ENCODE peak calls at places on chromosomes 3 and 15, in four cellular contexts. Q is HepG2, G is GM12878, O is upper lobe of left lung. P is an unnamed sample.

GRCh38 chr15:78243491-78243941 is 9.2 kb upstream of the ACSBG1 start:
- ATAC-seq in Q (peak), O (no peak), G (no peak), P (no peak)

GRCh38 chr15:63232400-63232799 is 43.0 kb downstream of the RAB8B start:
- ATAC-seq in O (no peak), Q (no peak), G (peak), P (no peak)

GRCh38 chr15:63694184-63694583 is 97.0 kb downstream of the FBXL22 start:
- ATAC-seq in Q (no peak), O (no peak), G (no peak), P (no peak)

GRCh38 chr3:188510366-188510765 is 356.4 kb downstream of the LPP start:
- ATAC-seq in O (no peak), G (no peak), Q (no peak), P (no peak)

GRCh38 chr15:64024172-64025050 is 21.9 kb downstream of the DAPK2 start:
- ATAC-seq in O (no peak), Q (peak), G (peak), P (no peak)

GRCh38 chr3:56987238-56987932 is 73.1 kb upstream of the SPATA12 start:
- ATAC-seq in Q (no peak), G (peak), O (no peak), P (no peak)

GRCh38 chr3:5657109-5657508 is 469.6 kb downstream of the EDEM1 start:
- ATAC-seq in Q (no peak), O (peak), G (no peak), P (peak)

GRCh38 chr3:154243353-154243752 is 80.9 kb downstream of the DHX36 start:
- ATAC-seq in G (no peak), Q (no peak), O (peak), P (peak)

GRCh38 chr15:49171790-49172189 is 1.7 kb downstream of the GALK2 start:
- ATAC-seq in Q (no peak), G (no peak), O (no peak), P (no peak)

GRCh38 chr3:171840831-171841619 is 2.1 kb upstream of the TMEM212 start:
- ATAC-seq in O (no peak), G (no peak), Q (peak), P (no peak)

GRCh38 chr3:169094204-169094603 is 569.3 kb downstream of the MECOM start:
- ATAC-seq in O (no peak), G (no peak), Q (no peak), P (no peak)

GRCh38 chr15:31302778-31303433 is 23.7 kb upstream of the KLF13 start:
- ATAC-seq in O (no peak), Q (peak), G (peak), P (no peak)

GRCh38 chr15:52567886-52568568 is 803 bp downstream of the ARPP19 start:
- ATAC-seq in G (peak), O (peak), Q (peak), P (peak)

GRCh38 chr15:59255647-59256380 is 49.2 kb downstream of the LDHAL6B start:
- ATAC-seq in O (no peak), G (peak), Q (peak), P (no peak)

GRCh38 chr15:90959028-90959595 is 4.4 kb downstream of the RCCD1 start:
- ATAC-seq in G (no peak), O (no peak), Q (no peak), P (no peak)

GRCh38 chr15:90960316-90961091 is 5.8 kb downstream of the RCCD1 start:
- ATAC-seq in O (no peak), G (no peak), Q (no peak), P (no peak)

GRCh38 chr15:90957791-90958190 is 3.1 kb downstream of the RCCD1 start:
- ATAC-seq in Q (no peak), G (no peak), O (no peak), P (no peak)

GRCh38 chr15:90962021-90962420 is 7.3 kb downstream of the RCCD1 start:
- ATAC-seq in G (no peak), O (no peak), Q (no peak), P (no peak)

DNA sequence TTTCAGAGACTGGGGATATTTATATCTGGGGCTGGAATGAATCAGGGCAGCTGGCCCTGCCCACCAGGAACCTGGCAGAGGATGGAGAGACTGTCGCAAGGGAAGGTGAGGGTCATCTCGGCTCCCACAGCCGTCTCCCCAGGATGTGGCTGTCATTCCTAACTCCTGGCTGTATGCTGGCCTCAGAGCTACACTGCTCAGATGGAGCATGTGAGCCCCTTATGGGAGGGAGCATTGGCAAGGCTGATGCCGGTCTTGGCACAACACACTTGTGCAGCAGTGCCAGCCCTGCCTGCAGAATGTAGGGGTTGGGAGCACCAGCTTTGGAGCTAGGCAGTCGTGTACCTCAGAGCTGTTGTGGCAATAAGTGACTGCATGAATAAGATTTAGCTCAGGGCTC is 5.2 kb downstream of the RCCD1 start:
- ATAC-seq in O (no peak), G (no peak), Q (no peak), P (peak)
- H3K4me3 ChIP-seq in O (no peak), G (no peak), Q (no peak), P (no peak)

DNA sequence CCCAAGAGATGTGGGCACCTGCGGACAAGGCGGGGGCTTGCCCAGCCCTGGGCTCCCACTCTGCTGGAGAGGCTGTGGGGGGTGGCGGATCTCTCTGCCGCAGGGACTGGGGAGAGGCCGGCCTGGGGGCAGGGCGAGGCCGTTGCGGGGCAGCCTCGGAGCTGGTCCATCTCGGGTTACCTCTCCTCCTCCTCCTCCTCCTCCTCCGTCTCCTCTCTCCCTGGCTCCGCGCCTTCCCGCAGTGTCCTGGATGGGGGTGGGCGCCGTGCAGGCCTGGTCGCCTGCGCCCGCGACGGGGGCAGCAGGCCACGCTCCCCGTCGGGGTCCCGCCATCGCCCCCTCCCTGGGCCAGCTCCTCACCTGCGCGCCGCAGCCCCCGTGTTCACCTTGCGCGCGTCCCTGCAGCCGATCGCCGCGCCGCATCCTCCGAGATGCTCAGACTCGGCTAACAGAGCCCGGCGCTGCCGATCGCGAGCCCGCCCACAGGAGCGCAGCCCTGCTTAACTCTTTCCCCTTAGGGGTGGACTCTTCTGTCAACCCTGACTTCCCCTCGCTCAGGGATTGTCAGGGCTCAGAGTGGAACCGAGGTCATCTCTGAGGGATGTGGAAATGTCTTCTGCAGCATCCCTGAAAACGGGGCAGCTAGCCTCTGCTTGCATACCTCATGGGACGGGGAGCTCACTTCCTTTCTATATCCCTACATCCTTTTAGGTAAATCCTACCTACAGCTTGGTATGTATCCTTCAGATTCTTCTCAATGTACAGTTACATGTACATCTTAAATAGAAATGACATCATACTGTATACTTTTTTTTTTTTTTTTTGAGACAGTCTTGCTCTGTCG is at the start of gene PRRT3:
- ATAC-seq in Q (no peak), O (peak), G (peak), P (peak)
- TF ChIP-seq EP300 in Q (no peak), O (no peak), G (no peak), P (no peak)

GRCh38 chr15:40769310-40770146 is at the start of gene C15orf62:
- ATAC-seq in O (peak), Q (no peak), G (peak), P (no peak)

GRCh38 chr15:40768492-40769309 is 1.1 kb upstream of the C15orf62 start:
- ATAC-seq in G (no peak), Q (no peak), O (no peak), P (no peak)

GRCh38 chr15:40771242-40771641 is 1.5 kb downstream of the C15orf62 start:
- ATAC-seq in G (no peak), Q (no peak), O (no peak), P (no peak)

GRCh38 chr15:40772014-40772413 is 2.2 kb downstream of the C15orf62 start:
- ATAC-seq in G (no peak), O (no peak), Q (no peak), P (no peak)

GRCh38 chr15:40770147-40770721 is 454 bp downstream of the C15orf62 start:
- ATAC-seq in O (no peak), Q (no peak), G (no peak), P (no peak)
- H3K4me3 ChIP-seq in O (no peak), Q (no peak), G (no peak), P (no peak)

GRCh38 chr3:13850161-13850945 is 29.5 kb downstream of the WNT7A start:
- ATAC-seq in O (peak), G (no peak), Q (peak), P (no peak)
- TF ChIP-seq EP300 in O (no peak), G (no peak), Q (no peak), P (no peak)

GRCh38 chr15:67548532-67548852 is 6.0 kb downstream of the MAP2K5 start:
- ATAC-seq in O (peak), G (no peak), Q (no peak), P (no peak)

GRCh38 chr15:67547836-67548531 is 5.5 kb downstream of the MAP2K5 start:
- ATAC-seq in O (peak), Q (no peak), G (no peak), P (no peak)

GRCh38 chr15:67549736-67550135 is 7.2 kb downstream of the MAP2K5 start:
- ATAC-seq in Q (no peak), O (no peak), G (no peak), P (no peak)

GRCh38 chr15:67550522-67550921 is 8.0 kb downstream of the MAP2K5 start:
- ATAC-seq in O (no peak), G (peak), Q (no peak), P (no peak)

GRCh38 chr15:67548862-67549651 is 6.6 kb downstream of the MAP2K5 start:
- ATAC-seq in G (peak), O (no peak), Q (no peak), P (no peak)
- H3K4me3 ChIP-seq in G (no peak), O (no peak), Q (no peak), P (no peak)

DNA sequence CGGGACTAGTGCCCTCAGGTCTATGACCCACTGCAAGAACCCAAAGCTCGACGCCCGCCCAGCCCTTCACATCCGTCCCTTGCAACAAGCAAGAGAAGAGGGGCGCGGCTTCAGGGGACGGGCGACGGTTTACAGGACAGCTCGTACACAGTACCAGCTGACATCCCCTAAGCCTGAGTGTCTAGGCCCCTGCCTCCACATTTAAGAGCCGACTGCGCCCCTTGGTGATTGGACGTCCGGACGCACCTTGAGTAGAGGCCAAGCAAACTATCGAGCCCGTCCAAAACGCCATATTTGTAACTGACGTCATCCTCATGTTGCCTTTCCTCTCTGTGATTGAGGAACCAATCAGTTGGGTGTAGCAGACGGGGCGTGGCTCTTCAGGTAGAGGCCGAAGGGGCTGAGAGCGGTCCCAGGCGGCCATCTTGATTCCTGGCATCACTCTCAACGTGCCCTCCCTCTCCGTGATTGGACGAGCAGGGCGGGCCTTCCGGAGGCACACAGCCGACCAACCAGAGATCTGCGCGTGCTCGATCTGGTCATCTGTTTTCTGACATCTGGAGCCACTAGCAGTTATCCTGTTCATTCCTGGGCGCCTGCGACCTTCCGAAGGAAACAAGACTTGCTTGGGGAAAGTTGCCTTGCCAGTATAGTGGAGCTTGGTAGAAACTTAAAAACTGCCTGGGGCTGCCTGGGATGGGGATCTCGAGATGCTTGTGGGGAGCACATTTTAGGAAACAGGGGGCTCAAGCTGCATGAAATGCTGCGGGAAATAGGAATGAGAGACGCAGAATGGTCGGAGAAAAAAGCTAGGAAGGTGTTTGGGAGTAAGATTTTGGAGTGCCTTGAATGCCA is 4.0 kb upstream of the RPL14 start:
- ATAC-seq in O (peak), G (peak), Q (peak), P (peak)
- TF ChIP-seq EP300 in O (no peak), G (no peak), Q (no peak), P (no peak)

P was measured in gastroesophageal sphincter.